ENCODE peak calls at places on chromosomes 4 and X, in eight cellular contexts. I is astrocyte, C is fibroblast of lung, S is Karpas-422, Z is adipocyte, U is neuronal stem cell, Q is neural progenitor cell, K is H9. T is an unnamed sample.

GRCh38 chr4:7309636-7310035 is 117.3 kb downstream of the SORCS2 start:
- DNase-seq in S (no peak), Q (no peak), K (no peak), I (no peak), U (no peak), Z (no peak), C (no peak), T (no peak)

GRCh38 chr4:30181512-30181911 is 538.7 kb upstream of the PCDH7 start:
- DNase-seq in U (no peak), I (no peak), Q (no peak), K (no peak), C (no peak), S (no peak), Z (no peak), T (no peak)

GRCh38 chr4:158656439-158656838 is 15.2 kb downstream of the C4orf46 start:
- DNase-seq in K (no peak), I (no peak), Q (peak), S (no peak), C (no peak), U (no peak), Z (no peak), T (no peak)

GRCh38 chr4:129862461-129862860 is 766.5 kb downstream of the C4orf33 start:
- DNase-seq in K (no peak), U (no peak), S (no peak), Z (no peak), C (no peak), Q (peak), I (no peak), T (no peak)

GRCh38 chrX:48153769-48154168 is 23.3 kb downstream of the SPACA5B start:
- DNase-seq in S (no peak), K (no peak), Z (no peak), I (no peak), Q (no peak), U (no peak), C (no peak), T (no peak)

GRCh38 chrX:9797961-9798360 is 11.7 kb downstream of the SHROOM2 start:
- DNase-seq in I (no peak), Q (no peak), C (no peak), S (no peak), Z (no peak), K (no peak), U (no peak), T (no peak)

GRCh38 chrX:22135171-22135711 is 103.1 kb downstream of the PHEX start:
- DNase-seq in K (no peak), I (peak), Q (no peak), C (peak), U (no peak), Z (peak), S (no peak), T (peak)

GRCh38 chr4:52551487-52551886 is 107.6 kb downstream of the USP46 start:
- DNase-seq in S (no peak), U (no peak), Z (no peak), I (no peak), C (no peak), Q (no peak), K (no peak), T (no peak)

GRCh38 chr4:183266386-183266785 is 53.7 kb downstream of the CLDN22 start:
- DNase-seq in Q (no peak), Z (no peak), U (no peak), C (peak), S (no peak), K (no peak), I (no peak), T (no peak)

GRCh38 chrX:46777971-46778810 is 19.3 kb upstream of the SLC9A7 start:
- DNase-seq in K (no peak), U (no peak), S (no peak), C (peak), I (peak), Z (peak), Q (no peak), T (no peak)

GRCh38 chr4:176883681-176884418 is 91.1 kb upstream of the VEGFC start:
- DNase-seq in Z (peak), U (no peak), C (peak), K (no peak), I (peak), S (no peak), Q (no peak), T (peak)

DNA sequence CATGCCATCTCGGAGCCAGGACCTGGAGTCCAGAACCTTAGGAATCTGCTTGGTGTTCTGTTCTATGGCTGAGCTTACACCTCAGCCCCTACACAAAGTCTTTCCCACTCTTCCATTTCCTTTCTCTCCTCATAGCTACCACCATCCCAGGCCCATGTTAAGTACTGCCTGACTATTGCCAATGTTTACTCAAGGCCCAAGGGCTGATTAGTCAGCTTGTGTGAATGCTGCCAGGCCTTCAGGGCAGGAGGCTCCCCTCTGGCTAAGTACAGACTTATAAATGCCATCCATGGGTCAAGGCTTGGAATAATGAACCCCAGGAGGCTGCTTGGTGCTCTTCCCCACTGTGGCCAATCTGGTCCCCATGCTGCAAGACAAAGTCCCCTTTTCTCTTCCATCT is 411.6 kb upstream of the MAGEB18 start:
- DNase-seq in I (no peak), U (no peak), Q (no peak), S (no peak), Z (no peak), K (no peak), C (peak), T (no peak)
- H3K9ac ChIP-seq in I (no peak), U (no peak), Q (no peak), S (no peak), Z (no peak), K (no peak), C (no peak), T (no peak)

GRCh38 chrX:44003975-44004374 is 30.8 kb upstream of the NDP start:
- DNase-seq in S (no peak), Q (no peak), I (peak), U (no peak), K (no peak), C (peak), Z (peak), T (peak)

GRCh38 chrX:44002569-44002968 is 29.4 kb upstream of the NDP start:
- DNase-seq in S (no peak), U (no peak), Z (no peak), K (no peak), C (no peak), I (no peak), Q (no peak), T (no peak)

DNA sequence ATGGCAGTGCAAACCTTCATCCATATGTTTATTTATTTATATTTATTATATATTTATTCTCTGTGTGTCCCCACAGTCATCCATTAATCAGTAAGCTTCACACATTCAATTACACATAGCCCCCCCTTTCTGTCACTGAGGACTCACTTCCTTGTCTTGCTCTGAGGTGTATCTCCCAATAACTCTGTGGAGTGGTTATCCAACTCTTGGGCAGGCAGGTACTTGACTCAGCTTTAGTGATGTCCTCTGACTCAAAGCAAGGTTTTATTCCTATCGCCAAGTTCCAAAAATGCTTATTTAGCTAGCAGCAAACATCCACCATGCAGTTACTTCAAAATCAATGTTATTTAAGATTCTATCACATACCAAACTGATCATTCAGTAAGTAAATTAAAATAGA is 25.2 kb upstream of the NDP start:
- DNase-seq in I (no peak), C (no peak), S (no peak), Q (no peak), K (no peak), Z (no peak), U (no peak), T (peak)
- H3K9ac ChIP-seq in I (no peak), C (no peak), S (no peak), Q (no peak), K (no peak), Z (no peak), U (no peak), T (no peak)

GRCh38 chr4:142909908-142910307 is 63.8 kb upstream of the INPP4B start:
- DNase-seq in Q (no peak), C (peak), K (no peak), Z (peak), I (no peak), S (no peak), U (no peak), T (no peak)
- H3K9ac ChIP-seq in Q (no peak), C (no peak), K (no peak), Z (no peak), I (no peak), S (no peak), U (no peak), T (no peak)

GRCh38 chrX:145823132-145823531 is 5.5 kb downstream of the SLITRK2 start:
- DNase-seq in K (no peak), I (no peak), Z (no peak), Q (no peak), S (no peak), C (no peak), U (no peak), T (no peak)
- H3K9ac ChIP-seq in K (no peak), I (no peak), Z (no peak), Q (no peak), S (no peak), C (no peak), U (no peak), T (no peak)

GRCh38 chr4:5757536-5757935 is 46.5 kb downstream of the EVC start:
- DNase-seq in I (no peak), K (no peak), Z (no peak), C (no peak), Q (no peak), S (no peak), U (no peak), T (peak)
- H3K9ac ChIP-seq in I (peak), K (no peak), Z (no peak), C (no peak), Q (no peak), S (no peak), U (no peak), T (no peak)